ENCODE peak calls at places on chromosomes 12 and 14, in seven cellular contexts. L is SK-N-SH, G is HepG2, X is upper lobe of left lung, R is A549, M is transverse colon, C is GM12878. N is an unnamed sample.

GRCh38 chr14:23377201-23377550 is 330 bp downstream of the CMTM5 start:
- DNase-seq in L (no peak), G (no peak), X (no peak), R (no peak), M (no peak), C (no peak), N (no peak)

GRCh38 chr14:38150075-38150474 is 57.6 kb upstream of the SSTR1 start:
- DNase-seq in L (no peak), G (no peak), X (no peak), R (no peak), M (no peak), C (no peak), N (no peak)

GRCh38 chr12:49903700-49904423 is at the start of gene FAIM2:
- DNase-seq in L (peak), G (no peak), X (no peak), R (no peak), M (peak), C (no peak), N (peak)

GRCh38 chr12:2339022-2339431 is 286.2 kb downstream of the CACNA1C start:
- DNase-seq in L (no peak), G (no peak), X (no peak), R (no peak), M (peak), C (no peak), N (no peak)

GRCh38 chr14:26597136-26598080 is at the start of gene NOVA1:
- DNase-seq in L (peak), G (no peak), X (no peak), R (peak), M (peak), C (no peak), N (peak)

GRCh38 chr12:132495629-132496207 is 5.8 kb downstream of the FBRSL1 start:
- DNase-seq in L (no peak), G (no peak), X (no peak), R (no peak), M (no peak), C (no peak), N (peak)

GRCh38 chr12:120327593-120327992 is at the start of gene PLA2G1B:
- DNase-seq in L (no peak), G (peak), X (peak), R (no peak), M (no peak), C (no peak), N (peak)

GRCh38 chr12:88308825-88309224 is 166.7 kb downstream of the TMTC3 start:
- DNase-seq in L (no peak), G (no peak), X (no peak), R (no peak), M (no peak), C (no peak), N (no peak)

GRCh38 chr14:41604793-41605534 is 1.7 kb upstream of the LRFN5 start:
- DNase-seq in L (no peak), G (no peak), X (no peak), R (no peak), M (no peak), C (no peak), N (peak)

GRCh38 chr14:51453869-51454268 is 197.8 kb upstream of the FRMD6 start:
- DNase-seq in L (no peak), G (no peak), X (no peak), R (no peak), M (no peak), C (no peak), N (no peak)

GRCh38 chr12:115135800-115136211 is 451.8 kb upstream of the TBX3 start:
- DNase-seq in L (no peak), G (no peak), X (no peak), R (no peak), M (peak), C (no peak), N (no peak)

GRCh38 chr14:22448035-22448904 is 140.8 kb downstream of the DAD1 start:
- DNase-seq in L (no peak), G (no peak), X (no peak), R (no peak), M (no peak), C (no peak), N (no peak)

GRCh38 chr14:40197344-40197743 is 765.1 kb upstream of the FBXO33 start:
- DNase-seq in L (no peak), G (no peak), X (no peak), R (no peak), M (no peak), C (no peak), N (no peak)

GRCh38 chr14:54782803-54783659 is 119.6 kb downstream of the GCH1 start:
- DNase-seq in L (no peak), G (peak), X (peak), R (no peak), M (peak), C (no peak), N (no peak)

GRCh38 chr12:52870361-52871290 is 21.8 kb upstream of the KRT78 start:
- DNase-seq in L (peak), G (peak), X (peak), R (peak), M (peak), C (no peak), N (peak)

GRCh38 chr14:106174206-106174605 is 647.8 kb downstream of the TMEM121 start:
- DNase-seq in L (no peak), G (no peak), X (peak), R (no peak), M (peak), C (no peak), N (no peak)

GRCh38 chr12:25949343-25949742 is 9.1 kb upstream of the RASSF8 start:
- DNase-seq in L (no peak), G (no peak), X (no peak), R (no peak), M (no peak), C (no peak), N (no peak)
- TF ChIP-seq EP300 in L (no peak), G (no peak), X (no peak), R (no peak), M (no peak), C (no peak), N (no peak)

DNA sequence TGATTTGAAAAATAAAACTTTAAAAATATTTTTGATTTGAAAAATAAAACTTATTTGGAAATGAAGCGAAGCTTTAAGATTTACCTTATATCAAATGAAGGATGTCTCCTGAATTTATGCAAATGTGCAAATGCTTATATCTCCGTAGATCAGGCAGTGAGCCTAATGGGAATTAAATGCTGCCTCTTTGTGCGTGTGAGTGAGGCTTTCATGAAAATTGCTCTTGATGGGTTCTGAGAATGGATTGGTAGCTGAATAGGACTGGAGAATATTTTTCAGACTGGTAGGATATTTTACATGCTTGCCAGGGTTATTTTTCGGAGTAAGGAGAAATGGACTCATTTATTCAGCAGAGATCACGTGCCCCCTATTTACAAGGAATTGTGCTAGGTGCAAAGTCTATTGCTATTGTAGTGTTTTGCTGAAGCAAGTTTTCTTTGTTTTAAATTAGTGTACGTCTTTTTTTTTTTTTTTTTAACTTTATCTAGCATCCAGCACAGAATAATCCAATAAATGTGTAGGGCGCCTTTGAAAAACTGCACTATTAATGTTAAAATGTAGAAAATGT is 2.4 kb downstream of the VRK1 start:
- DNase-seq in L (no peak), G (peak), X (no peak), R (no peak), M (no peak), C (no peak), N (no peak)
- H3K4me3 ChIP-seq in L (no peak), G (no peak), X (no peak), R (no peak), M (no peak), C (peak), N (no peak)

DNA sequence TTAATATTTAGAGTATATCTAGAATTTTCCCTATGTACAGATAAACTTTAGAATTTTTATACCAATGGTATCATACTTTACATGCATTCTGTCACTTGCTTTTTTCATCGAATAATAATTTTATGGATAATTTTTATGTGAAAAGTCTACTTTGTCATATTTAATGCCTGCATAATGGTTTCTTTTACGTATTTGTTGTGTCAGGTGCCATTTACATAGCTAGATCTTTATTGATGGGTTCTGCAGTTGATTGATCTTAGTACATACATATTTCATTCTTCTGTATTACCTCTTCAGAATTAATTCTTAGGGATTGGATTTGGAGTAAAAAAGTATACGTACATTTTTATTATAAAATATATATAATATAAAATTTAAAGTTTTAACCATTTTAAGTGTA is 77.7 kb upstream of the NEDD1 start:
- DNase-seq in L (no peak), G (no peak), X (no peak), R (no peak), M (no peak), C (no peak), N (no peak)
- TF ChIP-seq EP300 in L (no peak), G (no peak), X (no peak), R (no peak), M (no peak), C (no peak), N (no peak)

GRCh38 chr14:60514378-60515243 is 5.7 kb downstream of the SIX6 start:
- DNase-seq in L (peak), G (peak), X (no peak), R (peak), M (no peak), C (no peak), N (no peak)

GRCh38 chr14:60515244-60515695 is 6.3 kb downstream of the SIX6 start:
- DNase-seq in L (no peak), G (no peak), X (no peak), R (no peak), M (no peak), C (no peak), N (no peak)

GRCh38 chr14:60510976-60511599 is 2.1 kb downstream of the SIX6 start:
- DNase-seq in L (peak), G (no peak), X (no peak), R (no peak), M (no peak), C (no peak), N (no peak)

GRCh38 chr14:60512952-60513554 is 4.1 kb downstream of the SIX6 start:
- DNase-seq in L (no peak), G (no peak), X (no peak), R (no peak), M (no peak), C (no peak), N (no peak)

GRCh38 chr14:60515696-60516284 is 6.8 kb downstream of the SIX6 start:
- DNase-seq in L (no peak), G (no peak), X (no peak), R (no peak), M (no peak), C (no peak), N (no peak)
- H3K4me3 ChIP-seq in L (no peak), G (no peak), X (no peak), R (no peak), M (no peak), C (no peak), N (no peak)

GRCh38 chr14:90396342-90397339 is at the start of gene CALM1:
- DNase-seq in L (peak), G (peak), X (peak), R (peak), M (peak), C (peak), N (peak)
- TF ChIP-seq EP300 in L (peak), G (peak), X (peak), R (peak), M (peak), C (no peak), N (no peak)

GRCh38 chr14:56374421-56374820 is 205.2 kb upstream of the TMEM260 start:
- DNase-seq in L (no peak), G (no peak), X (no peak), R (no peak), M (no peak), C (no peak), N (no peak)

GRCh38 chr14:56379956-56380355 is 199.6 kb upstream of the TMEM260 start:
- DNase-seq in L (no peak), G (no peak), X (no peak), R (no peak), M (no peak), C (no peak), N (peak)

GRCh38 chr14:56378474-56378873 is 201.1 kb upstream of the TMEM260 start:
- DNase-seq in L (no peak), G (no peak), X (no peak), R (no peak), M (no peak), C (no peak), N (no peak)

DNA sequence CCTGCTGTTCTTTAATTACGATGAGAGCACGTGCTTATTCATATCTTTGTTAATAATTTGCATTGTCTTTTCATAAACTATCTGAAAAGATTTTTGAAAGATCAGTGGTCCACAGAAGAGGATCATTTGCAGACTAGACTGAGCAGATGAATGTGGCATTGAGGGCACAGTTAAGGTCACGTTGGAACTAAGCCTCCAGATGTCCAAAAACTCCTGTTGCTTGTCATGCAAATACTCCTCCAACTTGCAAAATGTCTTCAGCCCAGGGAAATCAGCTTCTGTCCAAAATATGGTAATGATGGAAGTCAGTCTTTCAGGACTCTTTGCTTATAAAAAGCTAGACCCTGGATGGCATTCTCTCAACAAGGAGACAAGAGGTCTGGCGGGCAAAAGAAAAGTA is 201.6 kb upstream of the TMEM260 start:
- DNase-seq in L (no peak), G (no peak), X (no peak), R (no peak), M (no peak), C (no peak), N (no peak)
- H3K4me3 ChIP-seq in L (no peak), G (no peak), X (no peak), R (no peak), M (no peak), C (no peak), N (no peak)

DNA sequence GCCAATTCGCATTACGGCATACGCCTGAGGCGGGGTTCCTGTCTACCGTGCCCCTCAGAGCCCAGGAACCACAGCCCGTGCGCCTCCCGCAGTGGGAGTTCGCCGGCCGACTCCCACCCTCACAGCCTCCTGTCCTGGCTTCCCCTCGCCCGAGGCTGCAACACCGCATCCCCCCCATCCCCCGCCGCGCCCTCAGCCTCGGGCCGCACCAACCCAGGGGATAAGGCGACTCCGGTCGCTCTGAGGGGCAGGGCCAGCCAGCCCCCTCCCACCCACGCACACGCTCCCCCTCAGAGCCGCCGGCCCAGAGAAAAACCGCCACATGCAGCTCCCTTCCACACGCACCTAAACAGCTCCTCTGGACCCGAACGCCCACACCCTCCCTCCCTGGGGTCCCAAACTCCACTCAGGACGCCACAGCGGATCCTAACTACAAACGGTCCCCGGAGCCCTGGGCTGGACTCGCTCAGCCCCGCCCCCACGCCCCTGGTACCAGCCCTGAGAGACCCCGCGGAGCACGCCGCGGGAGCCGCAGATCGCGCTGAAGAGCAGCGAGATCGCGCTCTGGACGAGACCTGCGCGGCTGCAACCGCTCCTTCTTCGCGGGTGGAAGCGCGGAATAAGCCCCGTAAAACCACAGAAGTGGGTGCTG is at the start of gene C14orf39:
- DNase-seq in L (peak), G (no peak), X (no peak), R (no peak), M (no peak), C (no peak), N (peak)
- TF ChIP-seq EP300 in L (no peak), G (no peak), X (no peak), R (no peak), M (no peak), C (no peak), N (no peak)

DNA sequence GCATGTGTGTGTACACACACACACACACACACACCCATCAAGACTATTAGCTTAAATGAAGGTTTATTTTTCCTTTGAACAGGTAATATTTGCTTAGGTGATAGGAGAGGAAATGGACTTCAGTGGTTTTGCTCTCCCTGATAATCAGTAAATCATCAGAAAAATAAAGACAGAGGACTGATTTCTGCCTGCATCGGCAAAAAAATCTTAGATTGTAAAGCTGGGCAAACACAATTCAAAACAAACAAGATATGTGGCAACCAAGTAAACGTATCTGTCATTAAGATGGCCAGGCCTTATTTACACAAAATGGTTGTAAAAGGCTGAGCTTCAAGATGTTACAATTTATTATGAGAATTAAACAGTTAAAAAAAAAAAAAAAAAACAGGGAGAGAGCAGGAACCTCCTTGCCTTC is 31.3 kb downstream of the PRKD1 start:
- DNase-seq in L (no peak), G (peak), X (no peak), R (no peak), M (no peak), C (no peak), N (no peak)
- H3K4me3 ChIP-seq in L (no peak), G (no peak), X (no peak), R (no peak), M (no peak), C (no peak), N (no peak)

DNA sequence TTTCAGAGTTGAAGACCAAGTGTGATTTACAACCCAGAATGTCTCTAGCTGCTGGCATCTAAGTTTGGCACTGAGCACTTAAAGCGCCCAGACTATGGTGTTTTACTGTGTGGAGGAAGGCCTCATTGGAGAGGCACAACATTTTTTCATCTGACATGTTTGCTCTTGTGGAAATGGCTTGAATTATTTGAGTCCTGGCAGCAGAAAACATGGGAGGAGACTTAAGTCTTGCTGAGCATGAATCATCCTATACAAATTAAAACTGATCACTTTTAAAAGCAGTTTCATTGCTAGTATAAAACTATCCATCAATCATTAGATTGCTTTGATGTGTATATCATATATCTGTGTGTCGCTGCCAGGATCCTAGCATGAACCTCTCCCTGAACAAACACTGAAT is 85.9 kb upstream of the REP15 start:
- DNase-seq in L (no peak), G (no peak), X (no peak), R (no peak), M (no peak), C (no peak), N (no peak)
- TF ChIP-seq EP300 in L (peak), G (no peak), X (no peak), R (no peak), M (no peak), C (no peak), N (no peak)